ENCODE peak calls at places on chromosomes 5 and 9, in six cellular contexts. One of them, this sample, is unnamed.

GRCh38 chr9:18061856-18062255 is 412.1 kb upstream of the ADAMTSL1 start:
- DNase-seq in colonic mucosa: no peak
- DNase-seq in right lobe of liver: no peak
- DNase-seq in H1: no peak
- DNase-seq in ovary: no peak
- DNase-seq in A673: no peak
- DNase-seq in this sample: peak; percentile 3

GRCh38 chr9:114304416-114305188 is 18.3 kb upstream of the ORM1 start:
- DNase-seq in right lobe of liver: no peak
- DNase-seq in ovary: peak; percentile 12
- DNase-seq in A673: no peak
- DNase-seq in H1: no peak
- DNase-seq in colonic mucosa: peak; percentile 15
- DNase-seq in this sample: no peak

GRCh38 chr5:54313311-54314270 is 3.2 kb upstream of the ARL15 start:
- DNase-seq in ovary: no peak
- DNase-seq in right lobe of liver: no peak
- DNase-seq in H1: no peak
- DNase-seq in A673: no peak
- DNase-seq in colonic mucosa: no peak
- DNase-seq in this sample: no peak

GRCh38 chr9:7976167-7976755 is 176.7 kb upstream of the DMAC1 start:
- DNase-seq in H1: no peak
- DNase-seq in A673: no peak
- DNase-seq in ovary: no peak
- DNase-seq in colonic mucosa: no peak
- DNase-seq in right lobe of liver: no peak
- DNase-seq in this sample: no peak

GRCh38 chr9:93261735-93262523 is 78.0 kb downstream of the WNK2 start:
- DNase-seq in A673: no peak
- DNase-seq in right lobe of liver: no peak
- DNase-seq in H1: no peak
- DNase-seq in ovary: peak; percentile 11
- DNase-seq in colonic mucosa: peak; percentile 19
- DNase-seq in this sample: no peak

GRCh38 chr9:20618361-20618799 is 3.9 kb downstream of the MLLT3 start:
- DNase-seq in A673: peak; percentile 32
- DNase-seq in H1: no peak
- DNase-seq in ovary: no peak
- DNase-seq in right lobe of liver: no peak
- DNase-seq in colonic mucosa: peak; percentile 73
- DNase-seq in this sample: peak; percentile 81

GRCh38 chr5:158388018-158388417 is 529.1 kb upstream of the CLINT1 start:
- DNase-seq in ovary: no peak
- DNase-seq in right lobe of liver: no peak
- DNase-seq in H1: no peak
- DNase-seq in colonic mucosa: no peak
- DNase-seq in A673: no peak
- DNase-seq in this sample: peak; percentile 15

GRCh38 chr5:119743927-119744326 is 114.6 kb downstream of the FAM170A start:
- DNase-seq in right lobe of liver: no peak
- DNase-seq in colonic mucosa: peak; percentile 30
- DNase-seq in ovary: no peak
- DNase-seq in H1: no peak
- DNase-seq in A673: peak; percentile 66
- DNase-seq in this sample: peak; percentile 44

GRCh38 chr9:5708414-5708813 is 79.5 kb downstream of the RIC1 start:
- DNase-seq in right lobe of liver: no peak
- DNase-seq in H1: no peak
- DNase-seq in A673: peak; percentile 11
- DNase-seq in ovary: no peak
- DNase-seq in colonic mucosa: no peak
- DNase-seq in this sample: no peak

GRCh38 chr5:121090822-121091221 is 626.7 kb downstream of the PRR16 start:
- DNase-seq in H1: no peak
- DNase-seq in A673: no peak
- DNase-seq in colonic mucosa: no peak
- DNase-seq in ovary: no peak
- DNase-seq in right lobe of liver: no peak
- DNase-seq in this sample: no peak

GRCh38 chr5:88944751-88945507 is 61.9 kb upstream of the MEF2C start:
- DNase-seq in colonic mucosa: no peak
- DNase-seq in ovary: no peak
- DNase-seq in A673: peak; percentile 3
- DNase-seq in right lobe of liver: no peak
- DNase-seq in H1: no peak
- DNase-seq in this sample: no peak

GRCh38 chr5:71922584-71923106 is 184.6 kb upstream of the MAP1B start:
- DNase-seq in A673: peak; percentile 18
- DNase-seq in right lobe of liver: no peak
- DNase-seq in colonic mucosa: no peak
- DNase-seq in ovary: no peak
- DNase-seq in H1: peak; percentile 50
- DNase-seq in this sample: no peak

GRCh38 chr5:15518786-15519185 is 18.8 kb downstream of the FBXL7 start:
- DNase-seq in colonic mucosa: no peak
- DNase-seq in H1: no peak
- DNase-seq in ovary: no peak
- DNase-seq in right lobe of liver: no peak
- DNase-seq in A673: no peak
- DNase-seq in this sample: no peak

GRCh38 chr5:14325369-14325768 is 182.2 kb downstream of the TRIO start:
- DNase-seq in colonic mucosa: no peak
- DNase-seq in H1: no peak
- DNase-seq in ovary: no peak
- DNase-seq in right lobe of liver: no peak
- DNase-seq in A673: no peak
- DNase-seq in this sample: no peak

GRCh38 chr9:120413121-120414048 is 166.6 kb downstream of the CDK5RAP2 start:
- DNase-seq in colonic mucosa: no peak
- DNase-seq in ovary: no peak
- DNase-seq in right lobe of liver: no peak
- DNase-seq in H1: no peak
- DNase-seq in A673: no peak
- DNase-seq in this sample: no peak

GRCh38 chr5:149320791-149321330 is 24.4 kb upstream of the GRPEL2 start:
- DNase-seq in A673: peak; percentile 83
- DNase-seq in right lobe of liver: peak; percentile 90
- DNase-seq in ovary: peak; percentile 82
- DNase-seq in colonic mucosa: peak; percentile 96
- DNase-seq in H1: no peak
- DNase-seq in this sample: peak; percentile 98

GRCh38 chr9:14347408-14348224 is 33.7 kb upstream of the NFIB start:
- DNase-seq in A673: peak; percentile 54
- DNase-seq in right lobe of liver: peak; percentile 30
- DNase-seq in ovary: no peak
- DNase-seq in colonic mucosa: peak; percentile 46
- DNase-seq in H1: no peak
- DNase-seq in this sample: peak; percentile 81
- H3K27ac ChIP-seq in A673: no peak overlapping the region
- H3K27ac ChIP-seq in right lobe of liver: no peak overlapping the region
- H3K27ac ChIP-seq in ovary: peak overlapping the region; percentile 50
- H3K27ac ChIP-seq in colonic mucosa: no peak overlapping the region
- H3K27ac ChIP-seq in H1: no peak overlapping the region
- H3K27ac ChIP-seq in this sample: no peak overlapping the region

DNA sequence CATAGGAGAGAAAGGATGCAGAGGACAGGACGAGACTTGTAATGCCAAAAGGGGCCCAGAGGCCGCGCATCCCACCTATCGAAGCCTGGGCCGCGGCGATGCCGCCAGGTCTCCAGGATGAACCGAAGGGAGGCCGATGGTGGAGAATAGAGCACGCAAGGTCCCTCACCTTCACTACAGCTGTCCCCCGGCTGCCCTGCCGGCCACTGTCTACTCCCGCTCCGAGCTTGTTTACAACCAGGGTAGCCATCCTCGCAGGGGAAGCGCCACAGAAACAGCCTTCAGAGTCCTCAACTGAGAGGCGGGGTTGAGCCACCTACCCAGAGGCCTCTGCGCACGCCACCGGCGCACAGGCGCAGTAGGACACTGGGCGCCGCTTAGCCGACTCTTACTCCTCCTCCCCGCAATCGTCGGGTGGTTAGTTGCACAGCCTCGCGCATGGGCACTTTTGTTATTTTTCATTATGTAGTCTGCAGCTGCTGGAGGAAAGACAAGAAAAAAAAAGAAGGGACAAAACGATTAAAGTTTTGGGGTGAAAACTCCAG is at the start of gene TRIM23:
- DNase-seq in ovary: peak; percentile 90
- DNase-seq in colonic mucosa: peak; percentile 93
- DNase-seq in right lobe of liver: peak; percentile 91
- DNase-seq in H1: peak; percentile 70
- DNase-seq in A673: peak; percentile 96
- DNase-seq in this sample: peak; percentile 95
- TF ChIP-seq CTCF in ovary: no peak
- TF ChIP-seq CTCF in colonic mucosa: no peak
- TF ChIP-seq CTCF in right lobe of liver: no peak
- TF ChIP-seq CTCF in H1: no peak
- TF ChIP-seq CTCF in A673: no peak
- TF ChIP-seq CTCF in this sample: no peak

GRCh38 chr9:134381262-134381661 is 55.0 kb downstream of the RXRA start:
- DNase-seq in ovary: no peak
- DNase-seq in H1: no peak
- DNase-seq in right lobe of liver: no peak
- DNase-seq in colonic mucosa: no peak
- DNase-seq in A673: no peak
- DNase-seq in this sample: no peak
- H3K4me1 ChIP-seq in ovary: peaks cover 62% of the 10 kb centered on the region
- H3K4me1 ChIP-seq in H1: no peaks in the 10 kb centered on the region
- H3K4me1 ChIP-seq in right lobe of liver: no peaks in the 10 kb centered on the region
- H3K4me1 ChIP-seq in colonic mucosa: peaks cover 58% of the 10 kb centered on the region
- H3K4me1 ChIP-seq in A673: peaks cover 40% of the 10 kb centered on the region
- H3K4me1 ChIP-seq in this sample: peaks cover 4% of the 10 kb centered on the region

DNA sequence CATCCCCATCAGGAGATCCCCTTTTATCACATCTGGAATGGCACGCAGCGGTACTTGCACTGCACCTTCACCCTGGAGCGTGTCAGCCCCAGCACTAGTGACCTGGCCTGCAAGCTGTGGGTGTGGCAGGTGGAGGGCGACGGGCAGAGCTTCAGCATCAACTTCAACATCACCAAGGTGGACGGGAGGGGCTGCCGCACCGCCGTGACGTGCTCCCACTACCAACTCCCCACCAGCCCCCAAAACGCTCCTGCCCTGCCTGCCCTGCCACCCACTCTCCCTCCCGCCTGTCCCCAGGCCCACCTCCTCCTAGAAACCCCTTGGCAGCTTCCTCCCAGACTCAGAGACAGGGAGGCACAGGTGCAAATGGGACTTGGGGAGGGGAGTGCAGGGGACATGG is 20.7 kb downstream of the HK3 start:
- DNase-seq in H1: no peak
- DNase-seq in A673: no peak
- DNase-seq in right lobe of liver: no peak
- DNase-seq in colonic mucosa: no peak
- DNase-seq in ovary: no peak
- DNase-seq in this sample: no peak
- H3K27ac ChIP-seq in H1: no peak overlapping the region
- H3K27ac ChIP-seq in A673: no peak overlapping the region
- H3K27ac ChIP-seq in right lobe of liver: no peak overlapping the region
- H3K27ac ChIP-seq in colonic mucosa: no peak overlapping the region
- H3K27ac ChIP-seq in ovary: no peak overlapping the region
- H3K27ac ChIP-seq in this sample: no peak overlapping the region

DNA sequence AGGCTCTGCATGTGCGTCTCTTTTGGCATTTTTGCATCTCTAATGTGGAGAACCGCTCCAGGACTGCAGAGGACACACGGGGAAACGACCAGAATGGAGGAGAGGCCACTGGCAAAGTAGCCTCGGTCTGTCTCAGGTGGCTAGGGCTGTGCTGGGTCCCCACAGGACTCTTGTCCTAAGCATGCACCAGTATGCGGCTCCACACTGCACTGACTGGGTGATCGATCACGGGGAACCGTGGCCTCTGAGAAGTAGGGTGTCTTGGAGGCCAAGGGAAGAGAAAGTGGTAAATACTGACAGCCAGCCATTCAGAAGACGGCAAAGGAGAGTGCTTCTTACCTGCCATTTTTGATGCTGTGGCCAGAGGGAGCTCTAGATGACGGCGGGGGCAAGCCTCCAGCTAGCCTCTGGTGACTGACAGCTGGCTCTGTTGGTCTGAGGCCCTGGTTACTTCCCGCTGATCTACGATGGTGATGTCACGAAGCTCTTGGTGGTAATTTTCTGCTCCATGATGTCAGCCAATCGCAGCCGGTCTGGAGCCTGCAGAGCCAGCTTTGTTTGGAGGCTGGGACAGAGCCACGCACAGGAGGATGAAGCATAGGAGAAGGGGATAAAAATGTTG is 40.4 kb upstream of the GADD45G start:
- DNase-seq in colonic mucosa: no peak
- DNase-seq in H1: peak; percentile 46
- DNase-seq in A673: peak; percentile 9
- DNase-seq in ovary: no peak
- DNase-seq in right lobe of liver: no peak
- DNase-seq in this sample: peak; percentile 32
- TF ChIP-seq CTCF in colonic mucosa: no peak
- TF ChIP-seq CTCF in H1: peak; percentile 71
- TF ChIP-seq CTCF in A673: no peak
- TF ChIP-seq CTCF in ovary: no peak
- TF ChIP-seq CTCF in right lobe of liver: no peak
- TF ChIP-seq CTCF in this sample: no peak

GRCh38 chr5:131264453-131265200 is 774 bp downstream of the CDC42SE2 start:
- DNase-seq in colonic mucosa: peak; percentile 57
- DNase-seq in ovary: no peak
- DNase-seq in H1: peak; percentile 3
- DNase-seq in A673: peak; percentile 62
- DNase-seq in right lobe of liver: peak; percentile 45
- DNase-seq in this sample: peak; percentile 43
- H3K4me1 ChIP-seq in colonic mucosa: no peaks in the 10 kb centered on the region
- H3K4me1 ChIP-seq in ovary: peaks cover 4% of the 10 kb centered on the region
- H3K4me1 ChIP-seq in H1: no peaks in the 10 kb centered on the region
- H3K4me1 ChIP-seq in A673: peaks cover 18% of the 10 kb centered on the region
- H3K4me1 ChIP-seq in right lobe of liver: no peaks in the 10 kb centered on the region
- H3K4me1 ChIP-seq in this sample: peaks cover 11% of the 10 kb centered on the region

This sample was measured in cardiac muscle cell.